ENCODE peak calls at places on chromosomes 4 and X, in six cellular contexts. A, N, M, R, V and H are unnamed samples.
A peak's percentile ranks its signal among the peaks of the same experiment; 100 is the strongest.

GRCh38 chr4:17493629-17494028 is 18.3 kb downstream of the QDPR start:
- DNase-seq in N (no peak), R (no peak), M (no peak), A (no peak), V (no peak), H (peak; percentile 10)

GRCh38 chr4:11297201-11297600 is 131.5 kb downstream of the HS3ST1 start:
- DNase-seq in N (no peak), R (no peak), A (no peak), V (no peak), M (no peak), H (no peak)

GRCh38 chrX:135436966-135437866 is 15.5 kb downstream of the SMIM10L2A start:
- DNase-seq in V (no peak), N (no peak), M (no peak), A (no peak), R (no peak), H (no peak)

GRCh38 chr4:183905081-183905592 is at the start of gene STOX2:
- DNase-seq in V (peak; percentile 71), R (peak; percentile 94), M (peak; percentile 86), N (peak; percentile 94), A (peak; percentile 69), H (peak; percentile 91)

GRCh38 chrX:1488141-1488540 is 35.4 kb upstream of the ASMTL start:
- DNase-seq in M (no peak), N (no peak), R (peak; percentile 22), A (peak; percentile 5), V (no peak), H (peak; percentile 67)

GRCh38 chrX:97898798-97899197 is 1015.1 kb downstream of the RPA4 start:
- DNase-seq in N (no peak), R (no peak), M (no peak), A (no peak), V (no peak), H (no peak)

GRCh38 chrX:14670819-14671218 is 141.5 kb downstream of the GLRA2 start:
- DNase-seq in M (no peak), A (no peak), V (no peak), N (no peak), R (no peak), H (no peak)

GRCh38 chrX:3244203-3244743 is 102.2 kb downstream of the MXRA5 start:
- DNase-seq in R (no peak), V (no peak), M (no peak), N (no peak), A (no peak), H (no peak)

GRCh38 chr4:75289843-75290616 is 224.2 kb downstream of the RCHY1 start:
- DNase-seq in R (no peak), V (peak; percentile 14), N (peak; percentile 9), A (peak; percentile 48), M (no peak), H (no peak)

GRCh38 chrX:92260102-92260501 is 480.9 kb downstream of the PCDH11X start:
- DNase-seq in N (no peak), V (peak; percentile 4), M (no peak), A (no peak), R (no peak), H (no peak)
- TF ChIP-seq CTCF in N (no peak), V (no peak), M (no peak), A (no peak), R (no peak), H (no peak)

GRCh38 chrX:38727668-38728067 is 73.6 kb upstream of the MID1IP1 start:
- DNase-seq in N (no peak), V (no peak), R (no peak), M (no peak), A (no peak), H (no peak)

GRCh38 chrX:38732866-38733265 is 68.4 kb upstream of the MID1IP1 start:
- DNase-seq in A (no peak), M (no peak), R (no peak), V (no peak), N (no peak), H (no peak)
- TF ChIP-seq POLR2A in A (no peak), M (no peak), R (no peak), V (no peak), N (no peak), H (no peak)

DNA sequence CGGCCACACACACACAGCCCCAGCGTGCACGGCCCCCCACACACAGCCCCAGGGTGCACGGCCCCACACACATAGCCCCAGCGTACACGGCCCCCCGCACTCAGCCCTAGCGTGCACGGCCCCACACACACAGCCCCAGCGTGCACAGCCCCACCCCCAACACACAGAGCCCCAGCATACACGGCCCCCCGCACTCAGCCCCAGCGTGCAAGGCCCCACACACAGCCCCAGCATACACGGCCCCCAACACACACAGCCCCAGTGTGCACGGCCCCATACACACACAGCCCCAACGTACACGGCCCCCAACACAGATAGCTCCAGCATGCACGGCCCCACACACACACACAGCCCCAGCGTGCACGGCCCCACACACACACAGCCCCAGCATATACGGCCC is 17.6 kb downstream of the GAK start:
- DNase-seq in N (peak; percentile 2), R (no peak), V (no peak), M (peak; percentile 9), A (no peak), H (peak; percentile 45)
- H3K4me3 ChIP-seq in N (no peak overlapping the region), R (no peak overlapping the region), V (no peak overlapping the region), M (no peak overlapping the region), A (no peak overlapping the region), H (no peak overlapping the region)

GRCh38 chrX:129490330-129490729 is 33.0 kb downstream of the SMARCA1 start:
- DNase-seq in V (no peak), A (no peak), R (no peak), N (no peak), M (no peak), H (no peak)

GRCh38 chrX:129493643-129494042 is 29.6 kb downstream of the SMARCA1 start:
- DNase-seq in M (no peak), N (no peak), V (no peak), A (no peak), R (no peak), H (no peak)

DNA sequence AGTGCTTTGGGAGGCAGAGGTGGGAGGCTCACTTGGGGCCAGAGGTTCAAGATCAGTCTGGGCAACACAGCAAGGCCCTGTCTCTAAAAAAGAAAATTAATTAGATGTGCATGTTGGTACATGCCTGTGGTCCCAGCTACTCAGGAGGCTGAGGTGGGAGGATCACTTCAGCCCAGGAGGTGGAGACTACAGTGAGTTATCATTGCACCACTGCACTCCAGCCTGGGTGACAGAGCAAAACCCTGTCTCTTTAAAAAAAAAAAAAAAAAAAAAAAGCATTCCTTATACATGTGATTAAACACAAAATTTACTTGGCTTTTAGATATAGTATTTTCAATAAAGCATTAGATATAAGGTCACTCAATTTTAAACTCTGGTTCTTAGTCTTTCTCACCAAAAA is 34.9 kb downstream of the SMARCA1 start:
- DNase-seq in N (no peak), M (no peak), V (no peak), R (no peak), A (no peak), H (no peak)
- TF ChIP-seq CTCF in N (no peak), M (no peak), V (no peak), R (no peak), A (no peak), H (no peak)